ENCODE peak calls at places on chromosomes 13 and 19, in six cellular contexts. C, M, H, G, I and Q are unnamed samples.
A peak's percentile ranks its signal among the peaks of the same experiment; 100 is the strongest.

GRCh38 chr13:49995535-49996165 is 1.2 kb upstream of the TRIM13 start:
- DNase-seq in C (no peak), M (no peak), H (no peak), G (no peak), I (no peak), Q (no peak)

GRCh38 chr13:46655727-46656180 is 102.8 kb downstream of the LRCH1 start:
- DNase-seq in C (no peak), M (no peak), H (no peak), G (no peak), I (no peak), Q (no peak)

GRCh38 chr19:33350538-33351309 is 22.8 kb upstream of the CEBPG start:
- DNase-seq in C (no peak), M (no peak), H (no peak), G (no peak), I (no peak), Q (no peak)

GRCh38 chr19:6717036-6717435 is 3.4 kb downstream of the C3 start:
- DNase-seq in C (no peak), M (no peak), H (no peak), G (no peak), I (no peak), Q (no peak)

GRCh38 chr19:44755219-44755618 is 6.7 kb downstream of the BCL3 start:
- DNase-seq in C (no peak), M (no peak), H (no peak), G (no peak), I (no peak), Q (no peak)

GRCh38 chr19:46620716-46621115 is 4.2 kb downstream of the PTGIR start:
- DNase-seq in C (no peak), M (no peak), H (no peak), G (no peak), I (no peak), Q (no peak)

GRCh38 chr13:46565808-46566750 is 13.1 kb downstream of the LRCH1 start:
- DNase-seq in C (no peak), M (no peak), H (no peak), G (no peak), I (no peak), Q (no peak)

GRCh38 chr13:95432141-95432540 is 120.4 kb upstream of the CLDN10 start:
- DNase-seq in C (no peak), M (no peak), H (no peak), G (no peak), I (no peak), Q (no peak)

GRCh38 chr13:66994498-66995365 is 235.4 kb downstream of the PCDH9 start:
- DNase-seq in C (no peak), M (no peak), H (no peak), G (no peak), I (no peak), Q (no peak)

GRCh38 chr13:30679483-30680330 is 55.6 kb upstream of the ALOX5AP start:
- DNase-seq in C (no peak), M (no peak), H (no peak), G (no peak), I (no peak), Q (no peak)

GRCh38 chr19:57870225-57870624 is 18.6 kb downstream of the ZNF814 start:
- DNase-seq in C (no peak), M (no peak), H (no peak), G (no peak), I (no peak), Q (no peak)

GRCh38 chr13:46668302-46668720 is 115.3 kb downstream of the LRCH1 start:
- DNase-seq in C (no peak), M (no peak), H (no peak), G (peak; percentile 76), I (no peak), Q (no peak)

GRCh38 chr13:29746167-29746677 is 104.2 kb downstream of the UBL3 start:
- DNase-seq in C (no peak), M (no peak), H (no peak), G (no peak), I (no peak), Q (no peak)

GRCh38 chr13:22235950-22236290 is 565.0 kb downstream of the FGF9 start:
- DNase-seq in C (no peak), M (no peak), H (no peak), G (no peak), I (no peak), Q (no peak)

GRCh38 chr19:12867120-12868099 is 13.8 kb downstream of the DNASE2 start:
- DNase-seq in C (peak; percentile 25), M (peak; percentile 71), H (no peak), G (no peak), I (no peak), Q (no peak)

GRCh38 chr13:75360170-75360569 is 121.8 kb downstream of the TBC1D4 start:
- DNase-seq in C (no peak), M (no peak), H (no peak), G (no peak), I (no peak), Q (no peak)

GRCh38 chr19:6039541-6040225 is 61.7 kb upstream of the RANBP3 start:
- DNase-seq in C (no peak), M (no peak), H (no peak), G (no peak), I (no peak), Q (no peak)

GRCh38 chr19:18008814-18009213 is 844 bp downstream of the ARRDC2 start:
- DNase-seq in C (no peak), M (no peak), H (no peak), G (no peak), I (no peak), Q (no peak)

GRCh38 chr13:22423261-22423660 is 752.4 kb downstream of the FGF9 start:
- DNase-seq in C (no peak), M (no peak), H (no peak), G (no peak), I (no peak), Q (no peak)

GRCh38 chr13:40508112-40508511 is 158.3 kb downstream of the FOXO1 start:
- DNase-seq in C (no peak), M (no peak), H (no peak), G (no peak), I (no peak), Q (no peak)

GRCh38 chr19:55597493-55597892 is 1.8 kb downstream of the FIZ1 start:
- DNase-seq in C (no peak), M (no peak), H (no peak), G (no peak), I (no peak), Q (no peak)

GRCh38 chr13:32045963-32046785 is 14.6 kb downstream of the FRY start:
- DNase-seq in C (no peak), M (no peak), H (no peak), G (no peak), I (no peak), Q (no peak)

GRCh38 chr13:113169277-113170272 is 11.1 kb downstream of the PROZ start:
- DNase-seq in C (no peak), M (no peak), H (no peak), G (no peak), I (no peak), Q (no peak)

GRCh38 chr13:74867460-74867859 is 614.5 kb downstream of the TBC1D4 start:
- DNase-seq in C (no peak), M (no peak), H (no peak), G (no peak), I (no peak), Q (no peak)

GRCh38 chr13:43484432-43485225 is 302.1 kb downstream of the ENOX1 start:
- DNase-seq in C (no peak), M (no peak), H (no peak), G (no peak), I (no peak), Q (no peak)